ENCODE peak calls at places on chromosomes 4 and X, in four cellular contexts. One of them, this sample, is unnamed.

GRCh38 chr4:168550071-168550766 is 53.4 kb downstream of the PALLD start:
- DNase-seq in left ventricle myocardium inferior: no peak
- DNase-seq in AG09309: no peak
- DNase-seq in H1: no peak
- DNase-seq in this sample: no peak

GRCh38 chrX:72475952-72476668 is 96.5 kb downstream of the HDAC8 start:
- DNase-seq in left ventricle myocardium inferior: no peak
- DNase-seq in AG09309: no peak
- DNase-seq in H1: no peak
- DNase-seq in this sample: no peak

GRCh38 chr4:173237152-173237551 is 68.5 kb downstream of the GALNT7 start:
- DNase-seq in left ventricle myocardium inferior: no peak
- DNase-seq in AG09309: no peak
- DNase-seq in H1: no peak
- DNase-seq in this sample: no peak

GRCh38 chrX:153886915-153887314 is 942 bp upstream of the L1CAM start:
- DNase-seq in H1: no peak
- DNase-seq in AG09309: no peak
- DNase-seq in left ventricle myocardium inferior: no peak
- DNase-seq in this sample: no peak

GRCh38 chrX:12955882-12956703 is 18.8 kb upstream of the TMSB4X start:
- DNase-seq in AG09309: no peak
- DNase-seq in H1: no peak
- DNase-seq in left ventricle myocardium inferior: peak
- DNase-seq in this sample: peak

GRCh38 chr4:150244600-150244999 is 166.4 kb downstream of the DCLK2 start:
- DNase-seq in left ventricle myocardium inferior: no peak
- DNase-seq in AG09309: no peak
- DNase-seq in H1: no peak
- DNase-seq in this sample: no peak

GRCh38 chrX:114841051-114841450 is 176.4 kb downstream of the IL13RA2 start:
- DNase-seq in H1: no peak
- DNase-seq in AG09309: peak
- DNase-seq in left ventricle myocardium inferior: no peak
- DNase-seq in this sample: no peak

GRCh38 chrX:151004085-151004484 is 20.9 kb downstream of the HMGB3 start:
- DNase-seq in AG09309: no peak
- DNase-seq in H1: no peak
- DNase-seq in left ventricle myocardium inferior: no peak
- DNase-seq in this sample: peak

GRCh38 chrX:79524642-79525041 is 157.5 kb upstream of the ITM2A start:
- DNase-seq in AG09309: no peak
- DNase-seq in left ventricle myocardium inferior: no peak
- DNase-seq in H1: no peak
- DNase-seq in this sample: peak

GRCh38 chrX:154717824-154718223 is 33.1 kb downstream of the GAB3 start:
- DNase-seq in H1: no peak
- DNase-seq in left ventricle myocardium inferior: no peak
- DNase-seq in AG09309: no peak
- DNase-seq in this sample: peak

GRCh38 chr4:127965803-127966175 is 583 bp downstream of the ABHD18 start:
- DNase-seq in left ventricle myocardium inferior: peak
- DNase-seq in H1: peak
- DNase-seq in AG09309: no peak
- DNase-seq in this sample: peak

GRCh38 chrX:11667286-11667685 is 1.6 kb upstream of the ARHGAP6 start:
- DNase-seq in AG09309: no peak
- DNase-seq in H1: no peak
- DNase-seq in left ventricle myocardium inferior: no peak
- DNase-seq in this sample: no peak

GRCh38 chrX:79366888-79367749 is at the start of gene ITM2A:
- DNase-seq in left ventricle myocardium inferior: peak
- DNase-seq in AG09309: no peak
- DNase-seq in H1: peak
- DNase-seq in this sample: no peak

GRCh38 chr4:180799798-180800197 is 1443.4 kb upstream of the TENM3 start:
- DNase-seq in H1: no peak
- DNase-seq in AG09309: no peak
- DNase-seq in left ventricle myocardium inferior: no peak
- DNase-seq in this sample: no peak

GRCh38 chrX:53974529-53974928 is 69.7 kb downstream of the PHF8 start:
- DNase-seq in H1: no peak
- DNase-seq in AG09309: no peak
- DNase-seq in left ventricle myocardium inferior: no peak
- DNase-seq in this sample: no peak

GRCh38 chr4:154642361-154642760 is 29.9 kb upstream of the FGG start:
- DNase-seq in H1: no peak
- DNase-seq in AG09309: no peak
- DNase-seq in left ventricle myocardium inferior: no peak
- DNase-seq in this sample: peak

GRCh38 chr4:6695660-6696581 is 2.2 kb downstream of the S100P start:
- DNase-seq in H1: no peak
- DNase-seq in AG09309: no peak
- DNase-seq in left ventricle myocardium inferior: no peak
- DNase-seq in this sample: no peak

GRCh38 chr4:58275856-58276255 is 1165.7 kb upstream of the IGFBP7 start:
- DNase-seq in H1: no peak
- DNase-seq in left ventricle myocardium inferior: no peak
- DNase-seq in AG09309: no peak
- DNase-seq in this sample: no peak

GRCh38 chr4:1932736-1933135 is 61.5 kb downstream of the NSD2 start:
- DNase-seq in AG09309: no peak
- DNase-seq in H1: no peak
- DNase-seq in left ventricle myocardium inferior: no peak
- DNase-seq in this sample: no peak
- H3K4me3 ChIP-seq in AG09309: no peak
- H3K4me3 ChIP-seq in H1: no peak
- H3K4me3 ChIP-seq in left ventricle myocardium inferior: no peak
- H3K4me3 ChIP-seq in this sample: no peak

GRCh38 chr4:39048291-39048690 is 13.7 kb upstream of the KLHL5 start:
- DNase-seq in H1: no peak
- DNase-seq in left ventricle myocardium inferior: no peak
- DNase-seq in AG09309: no peak
- DNase-seq in this sample: peak

GRCh38 chr4:39044947-39045734 is 12.9 kb upstream of the TMEM156 start:
- DNase-seq in AG09309: no peak
- DNase-seq in H1: peak
- DNase-seq in left ventricle myocardium inferior: peak
- DNase-seq in this sample: peak

GRCh38 chr4:39045791-39046221 is 13.6 kb upstream of the TMEM156 start:
- DNase-seq in AG09309: no peak
- DNase-seq in left ventricle myocardium inferior: no peak
- DNase-seq in H1: no peak
- DNase-seq in this sample: peak

GRCh38 chr4:39046243-39046642 is 14.0 kb upstream of the TMEM156 start:
- DNase-seq in left ventricle myocardium inferior: no peak
- DNase-seq in AG09309: no peak
- DNase-seq in H1: no peak
- DNase-seq in this sample: peak

GRCh38 chr4:39047691-39048090 is 14.3 kb upstream of the KLHL5 start:
- DNase-seq in H1: no peak
- DNase-seq in left ventricle myocardium inferior: no peak
- DNase-seq in AG09309: no peak
- DNase-seq in this sample: peak
- H3K4me3 ChIP-seq in H1: no peak
- H3K4me3 ChIP-seq in left ventricle myocardium inferior: no peak
- H3K4me3 ChIP-seq in AG09309: no peak
- H3K4me3 ChIP-seq in this sample: peak

DNA sequence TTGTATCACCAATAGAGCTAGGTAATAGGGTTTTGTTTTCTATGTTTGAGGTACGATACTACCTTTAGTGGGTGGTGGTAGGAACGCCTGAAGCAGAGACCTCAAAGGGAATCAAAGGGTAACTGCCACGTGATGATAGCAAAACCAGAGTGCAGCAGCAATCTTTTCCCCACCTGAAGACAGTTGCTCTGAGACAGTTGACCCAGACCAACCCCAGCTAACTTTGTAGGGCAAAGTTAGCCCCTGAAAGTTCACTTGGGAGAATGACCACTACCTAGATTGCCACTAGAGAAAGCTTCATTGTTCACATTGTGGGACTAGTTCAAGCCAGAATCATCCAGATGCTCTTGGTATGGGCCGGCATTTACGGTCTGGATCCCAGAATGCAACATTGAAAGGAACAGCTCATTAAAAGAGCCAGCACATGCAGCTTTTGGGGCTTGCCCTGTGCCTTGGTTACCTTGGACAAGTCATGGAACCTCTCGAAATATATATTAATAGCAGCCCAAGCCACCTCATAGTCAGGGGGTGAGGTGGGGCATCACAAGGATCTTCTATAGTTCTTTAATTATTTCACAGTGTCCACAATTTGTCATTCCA is 4.0 kb downstream of the SEPTIN6 start:
- DNase-seq in AG09309: no peak
- DNase-seq in H1: no peak
- DNase-seq in left ventricle myocardium inferior: no peak
- DNase-seq in this sample: no peak
- H3K4me3 ChIP-seq in AG09309: no peak
- H3K4me3 ChIP-seq in H1: no peak
- H3K4me3 ChIP-seq in left ventricle myocardium inferior: no peak
- H3K4me3 ChIP-seq in this sample: no peak

GRCh38 chrX:50813843-50814661 is at the start of gene SHROOM4:
- DNase-seq in AG09309: no peak
- DNase-seq in H1: peak
- DNase-seq in left ventricle myocardium inferior: peak
- DNase-seq in this sample: no peak
- H3K4me3 ChIP-seq in AG09309: peak
- H3K4me3 ChIP-seq in H1: peak
- H3K4me3 ChIP-seq in left ventricle myocardium inferior: peak
- H3K4me3 ChIP-seq in this sample: no peak

GRCh38 chr4:153451931-153452660 is 14.1 kb upstream of the TMEM131L start:
- DNase-seq in AG09309: no peak
- DNase-seq in left ventricle myocardium inferior: no peak
- DNase-seq in H1: peak
- DNase-seq in this sample: no peak
- H3K4me3 ChIP-seq in AG09309: no peak
- H3K4me3 ChIP-seq in left ventricle myocardium inferior: no peak
- H3K4me3 ChIP-seq in H1: no peak
- H3K4me3 ChIP-seq in this sample: no peak